ENCODE peak calls at places on chromosomes 13 and 19, in ten cellular contexts. One of them, this sample, is unnamed.
A peak's percentile ranks its signal among the peaks of the same experiment; 100 is the strongest.

GRCh38 chr19:56980864-56981263 is 138.9 kb upstream of the USP29 start:
- DNase-seq in Peyer's patch: no peak
- DNase-seq in tibial nerve: no peak
- DNase-seq in endothelial cell: no peak
- DNase-seq in mesothelial cell of epicardium: no peak
- DNase-seq in endodermal cell: no peak
- DNase-seq in ascending aorta: no peak
- DNase-seq in psoas muscle: no peak
- DNase-seq in hepatocyte: no peak
- DNase-seq in BJ: no peak
- DNase-seq in this sample: no peak

GRCh38 chr13:42990991-42991891 is 800 bp downstream of the EPSTI1 start:
- DNase-seq in Peyer's patch: no peak
- DNase-seq in tibial nerve: no peak
- DNase-seq in endothelial cell: no peak
- DNase-seq in mesothelial cell of epicardium: no peak
- DNase-seq in endodermal cell: no peak
- DNase-seq in ascending aorta: no peak
- DNase-seq in psoas muscle: no peak
- DNase-seq in hepatocyte: no peak
- DNase-seq in BJ: no peak
- DNase-seq in this sample: no peak

GRCh38 chr13:42215578-42216421 is 56.2 kb upstream of the AKAP11 start:
- DNase-seq in Peyer's patch: peak; percentile 48
- DNase-seq in tibial nerve: no peak
- DNase-seq in endothelial cell: peak; percentile 39
- DNase-seq in mesothelial cell of epicardium: peak; percentile 41
- DNase-seq in endodermal cell: peak; percentile 78
- DNase-seq in ascending aorta: no peak
- DNase-seq in psoas muscle: no peak
- DNase-seq in hepatocyte: peak; percentile 55
- DNase-seq in BJ: no peak
- DNase-seq in this sample: no peak

GRCh38 chr19:55248166-55248675 is 10.6 kb downstream of the PPP6R1 start:
- DNase-seq in Peyer's patch: no peak
- DNase-seq in tibial nerve: no peak
- DNase-seq in endothelial cell: no peak
- DNase-seq in mesothelial cell of epicardium: no peak
- DNase-seq in endodermal cell: no peak
- DNase-seq in ascending aorta: no peak
- DNase-seq in psoas muscle: peak; percentile 29
- DNase-seq in hepatocyte: no peak
- DNase-seq in BJ: no peak
- DNase-seq in this sample: no peak

GRCh38 chr19:7138402-7138801 is 68.9 kb downstream of the ZNF557 start:
- DNase-seq in Peyer's patch: no peak
- DNase-seq in tibial nerve: no peak
- DNase-seq in endothelial cell: no peak
- DNase-seq in mesothelial cell of epicardium: no peak
- DNase-seq in endodermal cell: no peak
- DNase-seq in ascending aorta: no peak
- DNase-seq in psoas muscle: no peak
- DNase-seq in hepatocyte: no peak
- DNase-seq in BJ: no peak
- DNase-seq in this sample: no peak

GRCh38 chr13:68304287-68304893 is 1074.3 kb upstream of the PCDH9 start:
- DNase-seq in Peyer's patch: no peak
- DNase-seq in tibial nerve: no peak
- DNase-seq in endothelial cell: peak; percentile 11
- DNase-seq in mesothelial cell of epicardium: no peak
- DNase-seq in endodermal cell: no peak
- DNase-seq in ascending aorta: no peak
- DNase-seq in psoas muscle: no peak
- DNase-seq in hepatocyte: peak; percentile 57
- DNase-seq in BJ: no peak
- DNase-seq in this sample: no peak

GRCh38 chr13:27450921-27451461 is 627 bp upstream of the MTIF3 start:
- DNase-seq in Peyer's patch: peak; percentile 70
- DNase-seq in tibial nerve: no peak
- DNase-seq in endothelial cell: peak; percentile 33
- DNase-seq in mesothelial cell of epicardium: peak; percentile 67
- DNase-seq in endodermal cell: peak; percentile 78
- DNase-seq in ascending aorta: no peak
- DNase-seq in psoas muscle: peak; percentile 69
- DNase-seq in hepatocyte: peak; percentile 71
- DNase-seq in BJ: peak; percentile 12
- DNase-seq in this sample: peak; percentile 76

GRCh38 chr19:35037716-35038622 is 3.6 kb upstream of the HPN start:
- DNase-seq in Peyer's patch: no peak
- DNase-seq in tibial nerve: no peak
- DNase-seq in endothelial cell: no peak
- DNase-seq in mesothelial cell of epicardium: no peak
- DNase-seq in endodermal cell: no peak
- DNase-seq in ascending aorta: no peak
- DNase-seq in psoas muscle: peak; percentile 84
- DNase-seq in hepatocyte: no peak
- DNase-seq in BJ: no peak
- DNase-seq in this sample: no peak

GRCh38 chr13:26660761-26661160 is 99.8 kb downstream of the GPR12 start:
- DNase-seq in Peyer's patch: no peak
- DNase-seq in tibial nerve: no peak
- DNase-seq in endothelial cell: no peak
- DNase-seq in mesothelial cell of epicardium: no peak
- DNase-seq in endodermal cell: no peak
- DNase-seq in ascending aorta: no peak
- DNase-seq in psoas muscle: no peak
- DNase-seq in hepatocyte: no peak
- DNase-seq in BJ: no peak
- DNase-seq in this sample: no peak

DNA sequence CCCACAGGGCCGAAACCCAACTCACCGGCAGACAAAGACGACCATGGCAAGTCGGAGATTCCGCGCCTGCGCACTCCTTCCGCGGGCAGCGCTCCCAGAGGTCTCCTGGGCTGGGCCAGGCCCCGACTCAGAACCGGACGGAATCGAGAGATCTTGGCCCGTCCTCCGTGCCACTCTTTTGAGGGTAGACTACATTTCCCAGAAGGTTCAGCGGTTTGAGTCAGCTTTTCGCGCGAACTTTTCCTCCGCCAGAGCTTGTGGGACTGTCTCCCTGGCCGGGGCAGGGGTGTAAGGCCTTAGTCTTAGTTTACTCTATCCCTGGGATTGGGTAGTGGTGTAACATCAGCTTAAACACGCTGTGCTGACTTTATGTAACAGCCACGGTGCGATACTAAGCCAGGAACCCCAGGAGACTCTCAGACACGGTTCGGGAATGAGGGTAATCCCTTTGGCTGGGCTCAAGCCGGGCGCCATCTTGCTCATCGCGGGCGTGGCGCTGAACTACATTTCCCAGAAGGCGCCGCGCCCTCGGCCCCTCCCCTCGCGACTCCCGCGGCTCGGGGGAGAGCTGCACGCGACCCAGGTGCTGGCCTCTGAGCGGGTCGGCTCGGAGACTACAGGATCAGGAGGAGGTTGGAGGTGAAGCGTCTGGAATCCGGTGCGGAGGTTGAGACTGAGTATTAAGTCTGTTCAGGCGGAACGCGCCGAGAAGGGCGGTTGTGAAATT is at the start of gene ZNF260:
- DNase-seq in Peyer's patch: peak; percentile 98
- DNase-seq in tibial nerve: peak; percentile 89
- DNase-seq in endothelial cell: peak; percentile 95
- DNase-seq in mesothelial cell of epicardium: peak; percentile 94
- DNase-seq in endodermal cell: peak; percentile 99
- DNase-seq in ascending aorta: peak; percentile 86
- DNase-seq in psoas muscle: peak; percentile 98
- DNase-seq in hepatocyte: peak; percentile 98
- DNase-seq in BJ: peak; percentile 92
- DNase-seq in this sample: peak; percentile 97
- TF ChIP-seq CTCF in Peyer's patch: no peak
- TF ChIP-seq CTCF in tibial nerve: no peak
- TF ChIP-seq CTCF in endothelial cell: no peak
- TF ChIP-seq CTCF in mesothelial cell of epicardium: no peak
- TF ChIP-seq CTCF in endodermal cell: no peak
- TF ChIP-seq CTCF in ascending aorta: no peak
- TF ChIP-seq CTCF in psoas muscle: no peak
- TF ChIP-seq CTCF in hepatocyte: no peak
- TF ChIP-seq CTCF in BJ: peak; percentile 5
- TF ChIP-seq CTCF in this sample: no peak

DNA sequence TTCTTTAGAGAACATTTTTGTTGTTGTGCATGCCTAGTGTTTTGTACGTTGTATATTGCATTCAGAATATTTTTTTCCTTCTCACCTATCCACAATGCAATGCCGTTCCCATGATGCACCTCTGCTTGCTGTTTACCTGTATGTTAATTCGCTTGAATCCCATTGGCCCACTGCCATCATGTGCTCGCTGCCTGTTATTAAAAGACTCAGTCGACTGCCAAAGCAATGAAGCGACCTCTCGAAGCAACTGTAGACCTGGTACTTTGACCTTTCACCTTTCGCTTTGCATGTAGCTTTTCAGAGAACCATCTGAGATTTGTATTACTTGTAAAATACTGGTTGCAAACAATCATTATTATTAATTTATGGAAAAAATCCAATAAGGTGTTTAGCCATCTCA is 77.4 kb upstream of the RAP2A start:
- DNase-seq in Peyer's patch: no peak
- DNase-seq in tibial nerve: no peak
- DNase-seq in endothelial cell: no peak
- DNase-seq in mesothelial cell of epicardium: no peak
- DNase-seq in endodermal cell: no peak
- DNase-seq in ascending aorta: no peak
- DNase-seq in psoas muscle: no peak
- DNase-seq in hepatocyte: no peak
- DNase-seq in BJ: no peak
- DNase-seq in this sample: no peak
- TF ChIP-seq CTCF in Peyer's patch: no peak
- TF ChIP-seq CTCF in tibial nerve: no peak
- TF ChIP-seq CTCF in endothelial cell: no peak
- TF ChIP-seq CTCF in mesothelial cell of epicardium: no peak
- TF ChIP-seq CTCF in endodermal cell: no peak
- TF ChIP-seq CTCF in ascending aorta: no peak
- TF ChIP-seq CTCF in psoas muscle: no peak
- TF ChIP-seq CTCF in hepatocyte: no peak
- TF ChIP-seq CTCF in BJ: no peak
- TF ChIP-seq CTCF in this sample: no peak

GRCh38 chr19:47414469-47414868 is 4.9 kb downstream of the MEIS3 start:
- DNase-seq in Peyer's patch: no peak
- DNase-seq in tibial nerve: no peak
- DNase-seq in endothelial cell: peak; percentile 48
- DNase-seq in mesothelial cell of epicardium: no peak
- DNase-seq in endodermal cell: peak; percentile 79
- DNase-seq in ascending aorta: no peak
- DNase-seq in psoas muscle: no peak
- DNase-seq in hepatocyte: no peak
- DNase-seq in BJ: no peak
- DNase-seq in this sample: no peak
- TF ChIP-seq CTCF in Peyer's patch: peak; percentile 13
- TF ChIP-seq CTCF in tibial nerve: no peak
- TF ChIP-seq CTCF in endothelial cell: no peak
- TF ChIP-seq CTCF in mesothelial cell of epicardium: no peak
- TF ChIP-seq CTCF in endodermal cell: peak; percentile 64
- TF ChIP-seq CTCF in ascending aorta: no peak
- TF ChIP-seq CTCF in psoas muscle: no peak
- TF ChIP-seq CTCF in hepatocyte: peak; percentile 7
- TF ChIP-seq CTCF in BJ: no peak
- TF ChIP-seq CTCF in this sample: no peak

GRCh38 chr19:51783373-51783772 is 11.6 kb upstream of the FPR3 start:
- DNase-seq in Peyer's patch: no peak
- DNase-seq in tibial nerve: no peak
- DNase-seq in endothelial cell: peak; percentile 15
- DNase-seq in mesothelial cell of epicardium: no peak
- DNase-seq in endodermal cell: peak; percentile 52
- DNase-seq in ascending aorta: no peak
- DNase-seq in psoas muscle: no peak
- DNase-seq in hepatocyte: no peak
- DNase-seq in BJ: no peak
- DNase-seq in this sample: no peak
- TF ChIP-seq CTCF in Peyer's patch: no peak
- TF ChIP-seq CTCF in tibial nerve: no peak
- TF ChIP-seq CTCF in endothelial cell: no peak
- TF ChIP-seq CTCF in mesothelial cell of epicardium: no peak
- TF ChIP-seq CTCF in endodermal cell: peak; percentile 66
- TF ChIP-seq CTCF in ascending aorta: no peak
- TF ChIP-seq CTCF in psoas muscle: no peak
- TF ChIP-seq CTCF in hepatocyte: peak; percentile 14
- TF ChIP-seq CTCF in BJ: no peak
- TF ChIP-seq CTCF in this sample: peak; percentile 27

GRCh38 chr13:30998548-30999140 is 66.2 kb downstream of the TEX26 start:
- DNase-seq in Peyer's patch: no peak
- DNase-seq in tibial nerve: no peak
- DNase-seq in endothelial cell: no peak
- DNase-seq in mesothelial cell of epicardium: peak; percentile 47
- DNase-seq in endodermal cell: peak; percentile 19
- DNase-seq in ascending aorta: no peak
- DNase-seq in psoas muscle: no peak
- DNase-seq in hepatocyte: peak; percentile 53
- DNase-seq in BJ: no peak
- DNase-seq in this sample: no peak

GRCh38 chr13:31000889-31001288 is 68.4 kb downstream of the TEX26 start:
- DNase-seq in Peyer's patch: no peak
- DNase-seq in tibial nerve: no peak
- DNase-seq in endothelial cell: no peak
- DNase-seq in mesothelial cell of epicardium: no peak
- DNase-seq in endodermal cell: peak; percentile 21
- DNase-seq in ascending aorta: no peak
- DNase-seq in psoas muscle: no peak
- DNase-seq in hepatocyte: no peak
- DNase-seq in BJ: no peak
- DNase-seq in this sample: no peak

GRCh38 chr13:30997697-30998547 is 65.5 kb downstream of the TEX26 start:
- DNase-seq in Peyer's patch: no peak
- DNase-seq in tibial nerve: no peak
- DNase-seq in endothelial cell: no peak
- DNase-seq in mesothelial cell of epicardium: no peak
- DNase-seq in endodermal cell: no peak
- DNase-seq in ascending aorta: no peak
- DNase-seq in psoas muscle: no peak
- DNase-seq in hepatocyte: no peak
- DNase-seq in BJ: no peak
- DNase-seq in this sample: no peak

GRCh38 chr13:31005066-31005465 is 72.6 kb downstream of the TEX26 start:
- DNase-seq in Peyer's patch: no peak
- DNase-seq in tibial nerve: no peak
- DNase-seq in endothelial cell: no peak
- DNase-seq in mesothelial cell of epicardium: no peak
- DNase-seq in endodermal cell: peak; percentile 24
- DNase-seq in ascending aorta: no peak
- DNase-seq in psoas muscle: no peak
- DNase-seq in hepatocyte: no peak
- DNase-seq in BJ: no peak
- DNase-seq in this sample: no peak

DNA sequence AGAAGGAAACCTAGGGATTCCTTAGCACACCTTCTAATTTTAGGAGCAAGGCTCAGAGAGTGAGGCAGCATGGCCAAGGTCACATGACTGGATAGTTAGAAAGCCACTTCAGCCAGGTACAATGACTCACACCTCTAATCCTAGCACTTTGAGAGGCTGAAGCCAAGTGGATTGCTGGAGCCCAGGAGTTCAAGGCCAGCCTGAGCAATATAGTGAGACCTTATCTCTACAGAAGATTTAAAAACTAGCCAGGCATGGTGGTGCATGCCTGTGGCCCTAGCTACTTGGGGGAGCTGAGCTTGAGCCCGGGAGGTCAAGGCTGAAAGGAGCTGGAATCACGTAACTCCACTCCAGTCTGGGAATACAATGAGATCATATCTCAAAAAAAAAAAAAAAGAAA is 69.2 kb downstream of the TEX26 start:
- DNase-seq in Peyer's patch: no peak
- DNase-seq in tibial nerve: no peak
- DNase-seq in endothelial cell: no peak
- DNase-seq in mesothelial cell of epicardium: no peak
- DNase-seq in endodermal cell: peak; percentile 35
- DNase-seq in ascending aorta: no peak
- DNase-seq in psoas muscle: no peak
- DNase-seq in hepatocyte: peak; percentile 23
- DNase-seq in BJ: no peak
- DNase-seq in this sample: no peak
- TF ChIP-seq CTCF in Peyer's patch: no peak
- TF ChIP-seq CTCF in tibial nerve: no peak
- TF ChIP-seq CTCF in endothelial cell: no peak
- TF ChIP-seq CTCF in mesothelial cell of epicardium: no peak
- TF ChIP-seq CTCF in endodermal cell: no peak
- TF ChIP-seq CTCF in ascending aorta: no peak
- TF ChIP-seq CTCF in psoas muscle: no peak
- TF ChIP-seq CTCF in hepatocyte: no peak
- TF ChIP-seq CTCF in BJ: no peak
- TF ChIP-seq CTCF in this sample: no peak

This sample was measured in chondrocyte.